ENCODE peak calls at places on chromosomes 6 and 20, in ten cellular contexts. O is HFFc6; W is BE2C; Y is GM23338; V is neural crest cell; B is AG10803; L is type B pancreatic cell; S is CD4-positive, alpha-beta T cell; E is dorsolateral prefrontal cortex; N is right lobe of liver. U is an unnamed sample.

GRCh38 chr6:140269766-140270165 is 895.3 kb upstream of the CITED2 start:
- DNase-seq in S (no peak), V (no peak), L (no peak), W (no peak), Y (no peak), O (no peak), E (no peak), B (peak), N (no peak), U (no peak)

GRCh38 chr6:36979343-36979742 is 6.7 kb downstream of the MTCH1 start:
- DNase-seq in W (peak), B (peak), N (no peak), L (no peak), O (peak), Y (no peak), S (peak), V (no peak), E (peak), U (no peak)

GRCh38 chr6:21808045-21808470 is 214.5 kb downstream of the SOX4 start:
- DNase-seq in B (peak), E (no peak), Y (no peak), S (no peak), L (no peak), N (no peak), W (no peak), O (peak), V (no peak), U (no peak)

GRCh38 chr20:53513489-53514298 is 79.9 kb downstream of the ZNF217 start:
- DNase-seq in E (no peak), O (no peak), L (no peak), S (no peak), N (no peak), Y (no peak), W (no peak), B (no peak), V (no peak), U (no peak)

GRCh38 chr6:145214570-145214969 is 520.8 kb downstream of the EPM2A start:
- DNase-seq in B (peak), S (no peak), Y (peak), V (no peak), O (peak), N (no peak), E (no peak), W (no peak), L (no peak), U (no peak)

GRCh38 chr20:9180480-9181257 is 111.8 kb downstream of the PLCB4 start:
- DNase-seq in S (no peak), W (no peak), E (no peak), V (no peak), O (no peak), Y (peak), L (no peak), B (no peak), N (no peak), U (no peak)

GRCh38 chr6:88626460-88626859 is 337.0 kb downstream of the RNGTT start:
- DNase-seq in Y (no peak), N (no peak), S (no peak), B (peak), V (no peak), E (no peak), O (no peak), W (no peak), L (no peak), U (no peak)

GRCh38 chr6:14540276-14540675 is 422.7 kb downstream of the CD83 start:
- DNase-seq in V (no peak), L (no peak), W (no peak), N (peak), B (no peak), O (no peak), E (no peak), Y (no peak), S (no peak), U (no peak)

GRCh38 chr20:20872420-20872819 is 160.0 kb upstream of the RALGAPA2 start:
- DNase-seq in N (no peak), O (no peak), B (no peak), S (no peak), L (no peak), W (no peak), E (no peak), V (no peak), Y (no peak), U (no peak)

GRCh38 chr6:21747441-21747840 is 153.9 kb downstream of the SOX4 start:
- DNase-seq in Y (no peak), O (no peak), S (no peak), V (no peak), N (no peak), B (no peak), W (no peak), E (no peak), L (no peak), U (no peak)

GRCh38 chr20:258963-259362 is 1.4 kb downstream of the DEFB132 start:
- DNase-seq in V (no peak), Y (peak), N (no peak), B (peak), L (no peak), O (no peak), S (no peak), E (no peak), W (no peak), U (no peak)

GRCh38 chr6:35833534-35833933 is 28.4 kb downstream of the LHFPL5 start:
- DNase-seq in O (peak), V (no peak), B (peak), Y (no peak), E (no peak), S (no peak), W (no peak), L (no peak), N (no peak), U (no peak)

GRCh38 chr6:33633462-33634158 is 12.5 kb downstream of the ITPR3 start:
- DNase-seq in W (peak), O (peak), E (no peak), V (no peak), Y (peak), B (peak), N (peak), S (peak), L (no peak), U (peak)

GRCh38 chr6:87540541-87540940 is 49.2 kb downstream of the RARS2 start:
- DNase-seq in S (no peak), V (no peak), L (no peak), N (no peak), W (no peak), B (no peak), O (no peak), Y (no peak), E (no peak), U (no peak)

GRCh38 chr6:47033029-47033796 is 8.9 kb downstream of the ADGRF1 start:
- DNase-seq in Y (no peak), B (no peak), O (no peak), E (no peak), N (no peak), S (no peak), L (no peak), V (no peak), W (no peak), U (no peak)

GRCh38 chr20:44057698-44058675 is 129.0 kb downstream of the JPH2 start:
- DNase-seq in V (no peak), L (peak), W (no peak), B (peak), N (no peak), S (no peak), O (no peak), Y (no peak), E (no peak), U (no peak)

GRCh38 chr20:44054849-44055248 is 132.1 kb downstream of the JPH2 start:
- DNase-seq in V (no peak), E (no peak), O (no peak), S (no peak), B (no peak), L (peak), Y (no peak), W (no peak), N (no peak), U (no peak)

GRCh38 chr20:44053046-44053445 is 133.9 kb downstream of the JPH2 start:
- DNase-seq in B (no peak), W (no peak), L (peak), Y (no peak), E (no peak), O (no peak), S (no peak), V (no peak), N (no peak), U (no peak)

GRCh38 chr20:44054118-44054517 is 132.9 kb downstream of the JPH2 start:
- DNase-seq in B (no peak), L (peak), O (no peak), W (no peak), E (no peak), Y (no peak), N (no peak), V (no peak), S (no peak), U (no peak)

DNA sequence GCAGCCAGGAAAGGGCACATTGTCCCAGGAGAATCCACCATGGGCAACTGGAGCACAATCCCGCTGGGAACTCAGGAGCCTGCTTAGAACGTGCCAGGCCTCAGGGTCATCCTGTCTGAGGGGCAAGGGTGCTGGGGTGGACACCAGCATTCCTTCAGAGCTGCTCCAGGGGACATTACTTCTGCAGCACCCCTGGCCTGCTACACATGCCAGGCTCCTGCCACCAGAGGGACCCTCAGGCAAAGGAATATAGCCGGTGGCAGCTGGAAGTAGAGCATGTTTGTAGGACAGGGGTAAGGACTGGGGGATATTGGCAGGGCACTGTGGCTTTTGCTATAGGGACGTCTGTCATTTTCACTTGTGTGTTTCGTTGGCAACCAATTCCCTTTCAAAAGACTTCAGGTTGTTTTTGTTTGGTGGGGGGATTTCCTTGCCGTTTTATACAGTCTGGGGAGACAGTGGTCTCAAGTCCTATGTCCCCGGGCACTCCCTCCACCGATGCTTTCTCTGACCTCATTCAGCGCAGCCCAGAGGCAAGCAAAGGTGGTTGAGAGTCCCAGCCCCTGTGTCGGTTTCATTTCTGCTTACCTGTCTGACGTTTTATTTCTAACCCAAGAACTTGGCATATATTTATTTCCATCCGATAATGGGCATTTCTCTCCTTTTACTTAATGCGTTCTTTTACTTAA is 130.8 kb downstream of the JPH2 start:
- DNase-seq in S (peak), V (no peak), W (peak), O (no peak), Y (peak), B (no peak), L (peak), N (peak), E (no peak), U (no peak)
- TF ChIP-seq CTCF in S (peak), V (peak), W (peak), O (peak), Y (peak), B (no peak), L (peak), N (peak), E (peak), U (peak)

DNA sequence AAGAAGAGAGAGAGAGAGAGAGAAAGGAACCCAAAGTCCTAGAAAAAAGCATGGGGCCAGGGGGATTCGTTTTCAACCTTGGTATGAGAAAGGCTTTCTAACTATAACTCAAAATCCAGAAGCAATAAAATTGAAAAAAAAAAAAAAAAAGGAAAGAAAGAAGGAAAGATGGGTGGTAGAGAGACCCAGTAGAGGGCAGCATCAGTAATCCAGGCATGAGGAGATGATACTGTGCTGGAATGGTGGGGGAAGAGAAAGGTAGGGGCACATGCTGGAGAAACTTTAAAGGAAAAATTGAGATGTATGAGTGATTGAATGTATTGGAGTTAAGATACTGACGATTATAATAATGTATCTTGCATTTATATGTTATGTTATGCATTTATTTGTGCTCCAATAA is 1040.7 kb upstream of the FLRT3 start:
- DNase-seq in O (no peak), L (no peak), V (no peak), Y (peak), B (no peak), N (no peak), W (no peak), E (no peak), S (no peak), U (no peak)
- TF ChIP-seq CTCF in O (no peak), L (peak), V (no peak), Y (peak), B (no peak), N (no peak), W (peak), E (no peak), S (no peak), U (no peak)

DNA sequence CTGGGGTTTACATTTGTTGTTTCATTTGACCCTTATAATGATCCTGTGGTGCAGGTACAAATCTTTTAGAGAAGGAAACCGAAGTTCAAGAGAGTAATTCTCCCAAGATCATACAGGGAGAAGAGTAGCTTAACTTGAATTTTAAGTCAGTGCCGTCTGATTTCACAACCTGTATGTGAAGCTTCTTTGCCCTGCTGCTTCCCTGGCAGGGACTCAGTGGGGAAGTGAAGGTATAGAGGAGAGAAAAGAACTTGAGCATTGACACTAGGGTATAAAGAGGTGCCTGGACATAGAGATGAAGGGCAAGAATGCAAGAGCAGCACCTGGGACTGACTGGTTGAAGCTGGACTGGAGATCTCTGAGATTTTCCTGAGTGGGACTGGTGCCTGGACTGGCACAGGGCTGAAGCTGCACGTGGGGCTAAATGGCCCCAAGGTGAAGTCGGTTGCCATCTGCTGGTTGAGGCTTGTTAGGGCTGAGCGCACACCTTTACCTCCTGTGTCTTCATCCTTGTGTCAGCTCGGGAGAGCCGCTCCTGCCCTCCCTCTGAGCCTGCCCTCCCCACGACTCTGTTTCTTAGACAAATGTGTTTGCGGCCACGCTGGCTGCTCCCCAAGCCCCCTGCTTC is 41.8 kb downstream of the FARS2 start:
- DNase-seq in N (peak), W (peak), S (peak), V (no peak), L (no peak), B (no peak), Y (peak), O (no peak), E (no peak), U (peak)
- TF ChIP-seq CTCF in N (peak), W (peak), S (peak), V (peak), L (peak), B (peak), Y (peak), O (peak), E (no peak), U (peak)

GRCh38 chr6:73823046-73823735 is 127.2 kb downstream of the CD109 start:
- DNase-seq in L (no peak), S (no peak), W (no peak), Y (no peak), N (no peak), B (no peak), O (no peak), V (no peak), E (no peak), U (no peak)

GRCh38 chr6:73823832-73824231 is 127.8 kb downstream of the CD109 start:
- DNase-seq in W (no peak), O (no peak), E (no peak), N (no peak), V (no peak), Y (peak), S (no peak), L (no peak), B (no peak), U (no peak)
- TF ChIP-seq CTCF in W (no peak), O (peak), E (no peak), N (no peak), V (peak), Y (peak), S (no peak), L (no peak), B (no peak), U (no peak)

GRCh38 chr20:49964964-49965780 is 17.6 kb upstream of the SNAI1 start:
- DNase-seq in O (no peak), N (no peak), B (no peak), L (no peak), Y (peak), E (no peak), W (peak), S (no peak), V (peak), U (no peak)
- TF ChIP-seq CTCF in O (peak), N (peak), B (peak), L (peak), Y (peak), E (peak), W (peak), S (peak), V (peak), U (peak)

GRCh38 chr20:11716239-11716944 is 201.3 kb upstream of the BTBD3 start:
- DNase-seq in O (peak), L (no peak), N (no peak), Y (peak), V (peak), W (peak), S (no peak), E (no peak), B (peak), U (no peak)
- TF ChIP-seq CTCF in O (peak), L (peak), N (no peak), Y (peak), V (peak), W (peak), S (no peak), E (no peak), B (peak), U (peak)

DNA sequence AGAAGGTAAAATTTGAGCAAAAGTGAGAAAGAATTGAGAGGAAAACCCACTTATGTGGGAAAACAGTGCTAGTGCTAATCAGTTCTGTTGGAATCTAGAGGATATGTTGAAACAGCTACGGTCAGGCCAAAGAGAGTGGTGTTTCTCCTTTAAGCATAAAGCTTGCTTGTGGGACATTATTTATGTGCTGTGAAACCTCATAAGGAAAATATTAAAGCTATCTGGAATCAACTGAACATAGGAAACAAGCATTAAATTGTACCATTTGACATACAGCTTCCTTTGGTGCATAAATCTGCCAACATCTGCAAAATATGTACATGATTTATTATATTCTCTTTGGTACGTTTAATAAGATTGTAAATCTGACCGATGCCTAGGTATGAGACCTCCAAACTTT is 182.4 kb upstream of the PDE10A start:
- DNase-seq in L (no peak), B (no peak), S (no peak), N (no peak), O (no peak), V (no peak), W (no peak), Y (no peak), E (no peak), U (no peak)
- TF ChIP-seq CTCF in L (no peak), B (no peak), S (no peak), N (no peak), O (no peak), V (no peak), W (no peak), Y (no peak), E (no peak), U (no peak)

GRCh38 chr6:106446287-106446885 is 85.9 kb downstream of the CRYBG1 start:
- DNase-seq in V (no peak), O (peak), S (no peak), E (no peak), Y (peak), L (no peak), N (no peak), W (no peak), B (peak), U (no peak)
- TF ChIP-seq CTCF in V (peak), O (peak), S (peak), E (peak), Y (peak), L (peak), N (peak), W (peak), B (peak), U (peak)

DNA sequence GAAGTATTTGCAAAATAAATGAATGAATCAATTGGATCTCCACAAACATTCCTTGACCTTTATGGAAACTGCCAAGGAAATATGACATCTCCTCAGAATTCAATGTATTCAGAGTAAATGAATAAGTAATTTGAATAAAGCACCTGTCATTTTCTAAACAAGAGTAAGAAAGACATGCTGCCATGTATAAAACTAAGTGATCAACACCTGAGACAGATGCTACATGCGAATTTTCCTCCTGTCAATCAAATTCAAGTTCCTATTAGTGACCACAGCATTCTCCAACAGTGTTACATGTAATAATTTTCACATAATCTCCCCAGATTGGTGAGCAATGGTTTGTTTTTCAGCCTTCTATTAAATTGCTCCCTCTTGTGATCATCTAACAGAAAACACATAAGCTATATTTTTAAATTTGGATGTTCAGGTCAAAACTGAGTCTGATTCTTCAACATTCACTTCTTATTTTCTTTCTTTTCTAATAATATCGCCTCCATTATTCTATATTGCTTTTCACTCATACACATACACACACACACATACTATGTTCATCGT is 163.2 kb upstream of the RNF217 start:
- DNase-seq in L (no peak), B (no peak), E (no peak), W (no peak), V (no peak), S (no peak), N (no peak), O (no peak), Y (no peak), U (no peak)
- TF ChIP-seq CTCF in L (peak), B (no peak), E (no peak), W (peak), V (peak), S (no peak), N (no peak), O (peak), Y (no peak), U (no peak)

U was measured in lower lobe of right lung.